ENCODE peak calls at places on chromosomes 12 and 14, in eight cellular contexts. P, Y, Q, R, B, Z, F and I are unnamed samples.

GRCh38 chr14:90827919-90828610 is 11.8 kb upstream of the TTC7B start:
- DNase-seq in P (peak; percentile 88), Y (peak; percentile 94), Q (peak; percentile 81), R (no peak), B (peak; percentile 74), Z (peak; percentile 95), F (peak; percentile 94), I (peak; percentile 88)

GRCh38 chr14:52802597-52802996 is 11.2 kb upstream of the GNPNAT1 start:
- DNase-seq in P (no peak), Y (no peak), Q (no peak), R (no peak), B (peak; percentile 97), Z (no peak), F (no peak), I (no peak)

GRCh38 chr12:11834104-11834812 is 184.8 kb downstream of the ETV6 start:
- DNase-seq in P (no peak), Y (no peak), Q (peak; percentile 56), R (no peak), B (peak; percentile 64), Z (no peak), F (no peak), I (no peak)

GRCh38 chr14:29663281-29663801 is 264.3 kb downstream of the PRKD1 start:
- DNase-seq in P (no peak), Y (no peak), Q (peak; percentile 50), R (no peak), B (peak; percentile 46), Z (no peak), F (no peak), I (no peak)

GRCh38 chr12:109156036-109156435 is 39.6 kb downstream of the ACACB start:
- DNase-seq in P (no peak), Y (no peak), Q (no peak), R (no peak), B (no peak), Z (no peak), F (no peak), I (no peak)

GRCh38 chr14:76514599-76514998 is 138.7 kb downstream of the ESRRB start:
- DNase-seq in P (peak; percentile 63), Y (peak; percentile 46), Q (peak; percentile 16), R (peak; percentile 3), B (peak; percentile 9), Z (no peak), F (no peak), I (no peak)

GRCh38 chr14:75361751-75362433 is 65.9 kb upstream of the JDP2 start:
- DNase-seq in P (no peak), Y (no peak), Q (peak; percentile 6), R (no peak), B (no peak), Z (peak; percentile 18), F (no peak), I (no peak)

GRCh38 chr12:86729798-86730197 is 473.6 kb upstream of the MGAT4C start:
- DNase-seq in P (no peak), Y (no peak), Q (no peak), R (no peak), B (no peak), Z (no peak), F (no peak), I (no peak)

GRCh38 chr14:66842911-66843572 is 335.1 kb downstream of the GPHN start:
- DNase-seq in P (no peak), Y (no peak), Q (no peak), R (no peak), B (no peak), Z (no peak), F (no peak), I (no peak)

GRCh38 chr14:33237102-33237501 is 298.4 kb downstream of the NPAS3 start:
- DNase-seq in P (no peak), Y (no peak), Q (peak; percentile 16), R (no peak), B (no peak), Z (no peak), F (no peak), I (no peak)

GRCh38 chr12:2384029-2384386 is 331.2 kb downstream of the CACNA1C start:
- DNase-seq in P (no peak), Y (no peak), Q (no peak), R (no peak), B (peak; percentile 51), Z (no peak), F (no peak), I (no peak)

GRCh38 chr14:87698496-87698895 is 294.5 kb downstream of the GALC start:
- DNase-seq in P (no peak), Y (no peak), Q (no peak), R (no peak), B (peak; percentile 14), Z (no peak), F (no peak), I (no peak)

GRCh38 chr12:28872654-28873268 is 276.3 kb upstream of the FAR2 start:
- DNase-seq in P (peak; percentile 48), Y (peak; percentile 20), Q (peak; percentile 79), R (peak; percentile 27), B (peak; percentile 75), Z (no peak), F (peak; percentile 25), I (no peak)

GRCh38 chr14:95235767-95236166 is 78.4 kb upstream of the DICER1 start:
- DNase-seq in P (no peak), Y (no peak), Q (no peak), R (no peak), B (no peak), Z (no peak), F (no peak), I (no peak)

GRCh38 chr12:117100251-117100650 is 1.0 kb upstream of the TESC start:
- DNase-seq in P (peak; percentile 73), Y (peak; percentile 26), Q (peak; percentile 25), R (no peak), B (peak; percentile 11), Z (no peak), F (no peak), I (no peak)

GRCh38 chr12:127760996-127761395 is 506.0 kb upstream of the TMEM132C start:
- DNase-seq in P (no peak), Y (no peak), Q (no peak), R (no peak), B (no peak), Z (no peak), F (no peak), I (no peak)

GRCh38 chr12:30726647-30727046 is 28.1 kb downstream of the CAPRIN2 start:
- DNase-seq in P (no peak), Y (no peak), Q (no peak), R (no peak), B (no peak), Z (no peak), F (no peak), I (no peak)

GRCh38 chr12:30729547-30729946 is 25.2 kb downstream of the CAPRIN2 start:
- DNase-seq in P (no peak), Y (no peak), Q (no peak), R (no peak), B (no peak), Z (no peak), F (no peak), I (no peak)

GRCh38 chr12:30730011-30730410 is 24.7 kb downstream of the CAPRIN2 start:
- DNase-seq in P (no peak), Y (no peak), Q (no peak), R (no peak), B (no peak), Z (no peak), F (no peak), I (no peak)

GRCh38 chr12:30725739-30726138 is 29.0 kb downstream of the CAPRIN2 start:
- DNase-seq in P (peak; percentile 56), Y (no peak), Q (peak; percentile 82), R (no peak), B (peak; percentile 81), Z (no peak), F (no peak), I (no peak)
- TF ChIP-seq CTCF in P (no peak), Y (no peak), Q (peak; percentile 25), R (no peak), B (no peak), Z (no peak), F (no peak), I (no peak)

DNA sequence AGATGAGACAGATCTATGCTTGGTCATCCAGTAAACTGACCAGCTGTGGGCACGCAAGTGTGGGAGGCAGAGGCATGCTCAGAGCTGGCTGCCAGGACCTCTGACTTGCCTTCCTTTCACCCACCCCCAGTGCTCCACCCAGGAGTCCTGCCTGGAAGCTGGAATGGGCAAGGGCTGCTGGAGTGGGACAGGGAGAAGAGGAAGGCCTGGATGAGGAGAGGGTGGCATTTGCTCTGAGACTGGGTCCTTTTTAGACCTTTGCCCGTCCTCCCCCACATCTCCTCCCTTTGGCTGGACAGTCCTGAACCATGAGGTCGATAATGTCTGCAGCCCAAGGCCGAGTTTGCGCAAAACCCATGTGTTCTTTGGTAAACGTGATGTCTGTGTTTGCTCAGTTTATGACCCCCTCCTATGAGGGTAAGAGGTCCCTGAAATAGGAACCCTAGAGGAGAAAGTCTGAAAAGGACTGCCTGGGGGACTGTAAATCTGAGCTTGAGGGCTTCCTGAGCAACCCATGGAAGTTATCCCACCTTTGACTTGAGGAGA is 3.8 kb upstream of the INHBE start:
- DNase-seq in P (no peak), Y (no peak), Q (no peak), R (no peak), B (no peak), Z (no peak), F (no peak), I (no peak)
- TF ChIP-seq CTCF in P (no peak), Y (no peak), Q (no peak), R (no peak), B (no peak), Z (no peak), F (no peak), I (no peak)

DNA sequence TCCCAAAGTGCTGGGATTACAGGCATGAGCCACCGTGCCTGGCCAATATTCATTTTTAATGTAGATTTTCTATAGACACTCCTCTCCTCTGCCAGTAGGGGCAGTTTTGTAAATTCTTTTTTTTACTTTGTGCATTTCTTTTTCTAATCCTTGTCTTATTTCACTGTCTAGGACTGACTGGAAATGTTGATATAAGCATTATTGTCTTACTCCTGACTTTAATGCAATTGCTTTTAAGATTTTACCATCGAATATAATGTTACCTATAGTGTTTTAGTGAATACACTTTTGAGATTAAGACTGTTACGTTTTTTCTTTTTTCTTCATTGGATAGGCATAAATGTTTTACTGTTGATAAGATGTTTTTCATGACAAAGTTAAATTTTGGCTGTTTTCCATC is 35.4 kb upstream of the EMP1 start:
- DNase-seq in P (no peak), Y (no peak), Q (no peak), R (no peak), B (no peak), Z (no peak), F (no peak), I (no peak)
- TF ChIP-seq CTCF in P (no peak), Y (peak; percentile 51), Q (peak; percentile 41), R (peak; percentile 63), B (peak; percentile 40), Z (peak; percentile 16), F (no peak), I (no peak)

DNA sequence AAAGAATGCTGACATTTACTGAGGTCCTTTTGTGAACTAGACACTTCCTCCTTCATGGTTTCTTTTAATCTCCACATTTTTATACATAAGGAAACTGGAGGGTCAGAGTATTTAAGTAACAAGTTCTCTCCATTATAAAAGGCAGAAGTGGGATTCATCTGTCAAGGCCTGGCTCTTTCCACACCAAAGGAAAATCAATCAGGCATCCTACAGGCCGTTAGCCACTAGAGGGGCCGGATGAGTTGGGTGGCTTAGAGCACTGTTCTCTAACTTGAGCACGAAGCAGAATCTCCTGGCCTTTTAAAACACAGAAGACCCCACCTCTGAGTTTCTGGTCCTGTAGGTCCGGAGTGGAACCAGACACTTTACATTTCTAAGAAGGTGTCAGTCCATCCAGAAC is 36.8 kb upstream of the NINJ2 start:
- DNase-seq in P (no peak), Y (no peak), Q (no peak), R (no peak), B (no peak), Z (no peak), F (no peak), I (no peak)
- TF ChIP-seq CTCF in P (no peak), Y (no peak), Q (no peak), R (no peak), B (no peak), Z (no peak), F (no peak), I (no peak)